ENCODE peak calls at places on chromosomes 16 and 17, in four cellular contexts. U is posterior cingulate gyrus; N is stimulated activated CD8-positive, alpha-beta memory T cell treated with anti-CD3 and anti-CD28 coated beads, Interleukin-4, amount 100 ng/mL, for 1 hour; Q is NCI-H82. F is an unnamed sample.

GRCh38 chr16:24322106-24322505 is 66.0 kb downstream of the CACNG3 start:
- DNase-seq in U (no peak), N (no peak), Q (no peak), F (no peak)

GRCh38 chr16:70472786-70473433 is 18.5 kb downstream of the FCSK start:
- DNase-seq in U (no peak), N (no peak), Q (no peak), F (no peak)

GRCh38 chr16:75584108-75584507 is 17.9 kb downstream of the GABARAPL2 start:
- DNase-seq in U (no peak), N (no peak), Q (no peak), F (no peak)

GRCh38 chr16:56068816-56069215 is 122.5 kb upstream of the GNAO1 start:
- DNase-seq in U (no peak), N (no peak), Q (no peak), F (no peak)

GRCh38 chr17:38656959-38657823 is 17.6 kb downstream of the EPOP start:
- DNase-seq in U (peak; percentile 75), N (no peak), Q (no peak), F (no peak)

GRCh38 chr16:65249768-65250167 is 127.9 kb upstream of the CDH11 start:
- DNase-seq in U (no peak), N (no peak), Q (no peak), F (no peak)

GRCh38 chr17:9028632-9029570 is 7.6 kb downstream of the NTN1 start:
- DNase-seq in U (no peak), N (no peak), Q (peak; percentile 35), F (no peak)

GRCh38 chr17:8073627-8074485 is 13.7 kb downstream of the ALOX12B start:
- DNase-seq in U (peak; percentile 66), N (peak; percentile 71), Q (peak; percentile 91), F (no peak)

GRCh38 chr17:77594416-77595209 is 363.9 kb upstream of the TNRC6C start:
- DNase-seq in U (no peak), N (no peak), Q (peak; percentile 68), F (no peak)

GRCh38 chr16:23673971-23674614 is 4.6 kb upstream of the PLK1 start:
- DNase-seq in U (no peak), N (no peak), Q (peak; percentile 78), F (no peak)

GRCh38 chr16:49488740-49489525 is 115.3 kb downstream of the C16orf78 start:
- DNase-seq in U (no peak), N (no peak), Q (no peak), F (no peak)

F was measured in cerebellar nuclear complex.